ENCODE peak calls at places on chromosomes 5 and 9, in seven cellular contexts. G is fibroblast of mammary gland, O is HL-60, F is MM.1S, Q is endothelial cell, E is left lung, R is astrocyte of the spinal cord. W is an unnamed sample.

GRCh38 chr9:129783516-129784361 is 19.2 kb upstream of the TOR1B start:
- DNase-seq in G (peak), O (peak), F (peak), Q (peak), E (peak), R (peak), W (peak)

GRCh38 chr5:53478411-53479044 is 1.9 kb upstream of the FST start:
- DNase-seq in G (peak), O (peak), F (peak), Q (peak), E (no peak), R (peak), W (peak)

GRCh38 chr5:89211836-89212235 is 328.9 kb upstream of the MEF2C start:
- DNase-seq in G (peak), O (no peak), F (no peak), Q (no peak), E (no peak), R (peak), W (no peak)

GRCh38 chr9:120856700-120857099 is 14.0 kb upstream of the PSMD5 start:
- DNase-seq in G (no peak), O (no peak), F (no peak), Q (no peak), E (peak), R (no peak), W (no peak)

GRCh38 chr5:33828611-33829286 is 63.0 kb downstream of the ADAMTS12 start:
- DNase-seq in G (peak), O (no peak), F (no peak), Q (no peak), E (no peak), R (no peak), W (no peak)

GRCh38 chr9:124725068-124725452 is 46.1 kb downstream of the NR6A1 start:
- DNase-seq in G (no peak), O (no peak), F (no peak), Q (no peak), E (no peak), R (no peak), W (no peak)

GRCh38 chr9:116405321-116405720 is 251.7 kb downstream of the PAPPA start:
- DNase-seq in G (peak), O (no peak), F (no peak), Q (no peak), E (no peak), R (no peak), W (no peak)

GRCh38 chr5:92207156-92207555 is 824.0 kb upstream of the ARRDC3 start:
- DNase-seq in G (no peak), O (no peak), F (no peak), Q (no peak), E (no peak), R (no peak), W (no peak)

GRCh38 chr5:76737131-76737556 is 21.2 kb downstream of the F2R start:
- DNase-seq in G (no peak), O (no peak), F (peak), Q (no peak), E (no peak), R (no peak), W (peak)

GRCh38 chr9:92064711-92065110 is 50.5 kb downstream of the SPTLC1 start:
- DNase-seq in G (peak), O (no peak), F (no peak), Q (no peak), E (no peak), R (peak), W (no peak)

GRCh38 chr5:95365302-95366095 is 25.7 kb upstream of the FAM81B start:
- DNase-seq in G (no peak), O (no peak), F (no peak), Q (no peak), E (no peak), R (no peak), W (no peak)

GRCh38 chr9:131546336-131547084 is 1.2 kb downstream of the PRRT1B start:
- DNase-seq in G (no peak), O (no peak), F (no peak), Q (no peak), E (no peak), R (no peak), W (peak)

GRCh38 chr5:143016777-143017374 is 246.7 kb downstream of the ARHGAP26 start:
- DNase-seq in G (peak), O (peak), F (peak), Q (peak), E (no peak), R (peak), W (peak)

GRCh38 chr9:111599092-111599947 is at the start of gene PTGR1:
- DNase-seq in G (peak), O (peak), F (no peak), Q (peak), E (peak), R (peak), W (peak)

GRCh38 chr9:88891015-88891414 is 100.3 kb upstream of the S1PR3 start:
- DNase-seq in G (no peak), O (peak), F (no peak), Q (no peak), E (no peak), R (no peak), W (no peak)

GRCh38 chr5:35811108-35811741 is 45.5 kb upstream of the IL7R start:
- DNase-seq in G (no peak), O (no peak), F (no peak), Q (no peak), E (no peak), R (no peak), W (no peak)

GRCh38 chr9:108672475-108673065 is 183.2 kb downstream of the ACTL7B start:
- DNase-seq in G (peak), O (no peak), F (no peak), Q (no peak), E (no peak), R (no peak), W (no peak)

GRCh38 chr9:85713897-85714296 is 27.9 kb downstream of the AGTPBP1 start:
- DNase-seq in G (peak), O (no peak), F (no peak), Q (no peak), E (no peak), R (no peak), W (no peak)

DNA sequence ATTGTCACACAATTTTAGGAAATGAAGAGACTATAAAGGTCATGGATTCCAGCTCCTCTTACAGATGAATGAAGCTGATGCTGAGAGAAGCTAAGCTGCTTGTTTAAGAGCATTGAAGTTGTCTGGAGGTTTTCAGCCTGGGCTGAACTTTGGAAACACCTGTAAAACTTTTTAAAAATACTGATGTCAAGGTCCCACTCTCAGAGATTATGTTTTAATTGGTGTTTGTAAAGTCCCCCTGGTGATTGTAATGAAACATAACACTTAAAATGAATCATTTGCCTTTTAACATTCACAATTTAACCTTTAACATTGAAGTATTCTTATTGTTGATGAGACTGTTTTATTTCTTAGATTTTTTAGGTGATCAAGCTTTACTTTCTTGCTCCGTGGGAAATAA is 16.4 kb downstream of the RAD23B start:
- DNase-seq in G (peak), O (no peak), F (no peak), Q (no peak), E (no peak), R (no peak), W (no peak)
- TF ChIP-seq CTCF in G (peak), O (no peak), F (peak), Q (peak), E (no peak), R (peak), W (no peak)

GRCh38 chr9:97954550-97954989 is 16.6 kb upstream of the HEMGN start:
- DNase-seq in G (peak), O (peak), F (peak), Q (peak), E (no peak), R (peak), W (peak)
- TF ChIP-seq CTCF in G (peak), O (no peak), F (peak), Q (peak), E (peak), R (peak), W (peak)

GRCh38 chr5:80260461-80260860 is 4.6 kb upstream of the SERINC5 start:
- DNase-seq in G (no peak), O (no peak), F (no peak), Q (no peak), E (no peak), R (no peak), W (no peak)
- TF ChIP-seq CTCF in G (no peak), O (no peak), F (no peak), Q (no peak), E (no peak), R (no peak), W (no peak)

GRCh38 chr5:51684794-51685355 is 301.6 kb downstream of the ISL1 start:
- DNase-seq in G (no peak), O (no peak), F (no peak), Q (no peak), E (no peak), R (no peak), W (no peak)
- TF ChIP-seq CTCF in G (no peak), O (no peak), F (peak), Q (no peak), E (no peak), R (peak), W (no peak)

GRCh38 chr5:10528056-10528816 is 35.6 kb upstream of the ANKRD33B start:
- DNase-seq in G (peak), O (no peak), F (no peak), Q (no peak), E (no peak), R (peak), W (no peak)
- TF ChIP-seq CTCF in G (no peak), O (no peak), F (no peak), Q (no peak), E (no peak), R (peak), W (no peak)